ENCODE peak calls at places on chromosomes 13 and 19, in four cellular contexts. One of them, this sample, is unnamed.

GRCh38 chr13:26529441-26529840 is 28.0 kb upstream of the WASF3 start:
- DNase-seq in cardiac fibroblast: peak; percentile 67
- DNase-seq in activated CD4-positive, CD25-positive, alpha-beta regulatory T cell: no peak
- DNase-seq in ACHN: peak; percentile 56
- DNase-seq in this sample: peak; percentile 65

GRCh38 chr13:32660227-32660626 is 74.0 kb downstream of the PDS5B start:
- DNase-seq in cardiac fibroblast: no peak
- DNase-seq in activated CD4-positive, CD25-positive, alpha-beta regulatory T cell: no peak
- DNase-seq in ACHN: no peak
- DNase-seq in this sample: no peak

GRCh38 chr13:95926231-95926630 is 127.0 kb downstream of the UGGT2 start:
- DNase-seq in cardiac fibroblast: no peak
- DNase-seq in activated CD4-positive, CD25-positive, alpha-beta regulatory T cell: no peak
- DNase-seq in ACHN: no peak
- DNase-seq in this sample: peak; percentile 54

GRCh38 chr19:42596391-42597071 is 1.8 kb upstream of the CEACAM8 start:
- DNase-seq in cardiac fibroblast: peak; percentile 20
- DNase-seq in activated CD4-positive, CD25-positive, alpha-beta regulatory T cell: peak; percentile 9
- DNase-seq in ACHN: peak; percentile 10
- DNase-seq in this sample: peak; percentile 6

GRCh38 chr13:113006660-113007059 is 37.6 kb downstream of the MCF2L start:
- DNase-seq in cardiac fibroblast: no peak
- DNase-seq in activated CD4-positive, CD25-positive, alpha-beta regulatory T cell: no peak
- DNase-seq in ACHN: no peak
- DNase-seq in this sample: no peak

GRCh38 chr19:16612631-16613030 is 15.4 kb downstream of the MED26 start:
- DNase-seq in cardiac fibroblast: peak; percentile 54
- DNase-seq in activated CD4-positive, CD25-positive, alpha-beta regulatory T cell: no peak
- DNase-seq in ACHN: no peak
- DNase-seq in this sample: peak; percentile 71

GRCh38 chr13:66154354-66154753 is 1075.8 kb downstream of the PCDH9 start:
- DNase-seq in cardiac fibroblast: no peak
- DNase-seq in activated CD4-positive, CD25-positive, alpha-beta regulatory T cell: no peak
- DNase-seq in ACHN: no peak
- DNase-seq in this sample: no peak

GRCh38 chr13:35954207-35954560 is 177.0 kb downstream of the DCLK1 start:
- DNase-seq in cardiac fibroblast: no peak
- DNase-seq in activated CD4-positive, CD25-positive, alpha-beta regulatory T cell: no peak
- DNase-seq in ACHN: no peak
- DNase-seq in this sample: no peak

GRCh38 chr19:44822177-44822576 is 13.3 kb downstream of the BCAM start:
- DNase-seq in cardiac fibroblast: no peak
- DNase-seq in activated CD4-positive, CD25-positive, alpha-beta regulatory T cell: no peak
- DNase-seq in ACHN: no peak
- DNase-seq in this sample: no peak

GRCh38 chr13:24396821-24397220 is 87.4 kb downstream of the C1QTNF9 start:
- DNase-seq in cardiac fibroblast: no peak
- DNase-seq in activated CD4-positive, CD25-positive, alpha-beta regulatory T cell: no peak
- DNase-seq in ACHN: no peak
- DNase-seq in this sample: no peak

GRCh38 chr13:39036212-39036611 is 1.7 kb downstream of the PROSER1 start:
- DNase-seq in cardiac fibroblast: peak; percentile 29
- DNase-seq in activated CD4-positive, CD25-positive, alpha-beta regulatory T cell: no peak
- DNase-seq in ACHN: peak; percentile 37
- DNase-seq in this sample: peak; percentile 37